ENCODE peak calls at places on chromosome 19, in four cellular contexts. I is CD8-positive, alpha-beta memory T cell; N is heart left ventricle; P is adrenal gland. H is an unnamed sample. For H3K4me1, the result is how much of the 10 kb centered on the place peaks cover.

GRCh38 chr19:51644636-51645271 is 1.9 kb downstream of the SIGLEC14 start:
- DNase-seq in N (no peak), P (no peak), I (no peak), H (no peak)

GRCh38 chr19:20278342-20278741 is 111.3 kb downstream of the ZNF486 start:
- DNase-seq in N (no peak), I (no peak), P (no peak), H (no peak)

GRCh38 chr19:2887391-2887914 is 13.3 kb upstream of the ZNF57 start:
- DNase-seq in I (no peak), P (no peak), N (no peak), H (peak)

GRCh38 chr19:20558011-20558410 is 7.6 kb downstream of the ZNF737 start:
- DNase-seq in I (no peak), P (peak), N (no peak), H (no peak)

GRCh38 chr19:14004619-14005380 is 1.3 kb downstream of the RFX1 start:
- DNase-seq in I (no peak), P (peak), N (peak), H (peak)

GRCh38 chr19:44738603-44739585 is 9.6 kb upstream of the BCL3 start:
- DNase-seq in N (no peak), P (peak), I (no peak), H (no peak)

GRCh38 chr19:49741210-49741844 is 21.8 kb downstream of the TSKS start:
- DNase-seq in I (no peak), P (no peak), N (no peak), H (no peak)

GRCh38 chr19:33301900-33302174 is 497 bp downstream of the CEBPA start:
- DNase-seq in P (no peak), I (no peak), N (no peak), H (no peak)

GRCh38 chr19:45069056-45069455 is 7.2 kb downstream of the ZNF296 start:
- DNase-seq in N (no peak), I (no peak), P (peak), H (no peak)

GRCh38 chr19:35779033-35779432 is 3.7 kb downstream of the ARHGAP33 start:
- DNase-seq in N (no peak), I (no peak), P (no peak), H (no peak)

GRCh38 chr19:28377077-28377476 is 835.9 kb downstream of the UQCRFS1 start:
- DNase-seq in N (no peak), P (no peak), I (no peak), H (no peak)

GRCh38 chr19:51702754-51703654 is 9.9 kb downstream of the SPACA6 start:
- DNase-seq in I (no peak), P (peak), N (no peak), H (peak)

GRCh38 chr19:16463991-16464575 is 7.7 kb downstream of the EPS15L1 start:
- DNase-seq in P (peak), I (no peak), N (no peak), H (no peak)

GRCh38 chr19:39410620-39411005 is 1.9 kb upstream of the PLEKHG2 start:
- DNase-seq in I (no peak), N (no peak), P (no peak), H (no peak)

GRCh38 chr19:10866495-10866894 is 4.9 kb upstream of the CARM1 start:
- DNase-seq in P (no peak), I (no peak), N (no peak), H (no peak)

GRCh38 chr19:46748325-46749109 is 2.3 kb upstream of the STRN4 start:
- DNase-seq in N (peak), I (peak), P (peak), H (peak)

GRCh38 chr19:54109651-54110050 is 5.8 kb downstream of the TFPT start:
- DNase-seq in N (no peak), P (no peak), I (no peak), H (no peak)

DNA sequence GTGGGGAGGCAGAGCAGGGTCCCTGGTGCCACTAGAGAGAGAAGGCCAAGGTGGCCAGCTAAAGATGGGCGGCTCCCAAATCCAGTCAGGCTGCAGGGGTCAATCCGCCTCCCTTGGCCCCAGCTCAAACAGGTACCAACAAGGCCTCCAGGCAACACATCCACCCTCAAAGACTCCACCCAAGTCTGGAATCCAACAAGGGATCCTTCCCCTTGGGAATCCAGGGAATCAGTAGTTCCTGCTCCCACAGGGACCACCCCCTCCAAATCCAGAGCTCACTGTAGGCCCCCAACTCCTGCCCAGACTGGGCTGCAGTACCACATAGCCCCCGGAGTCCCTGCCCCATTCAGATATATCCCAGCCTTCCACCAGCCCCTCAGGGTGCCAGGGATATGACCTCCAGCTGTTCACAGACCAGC is 3.3 kb downstream of the ERF start:
- DNase-seq in I (no peak), N (no peak), P (no peak), H (no peak)
- H3K4me1 ChIP-seq in I (under half), N (under half), P (half or more), H (half or more)

DNA sequence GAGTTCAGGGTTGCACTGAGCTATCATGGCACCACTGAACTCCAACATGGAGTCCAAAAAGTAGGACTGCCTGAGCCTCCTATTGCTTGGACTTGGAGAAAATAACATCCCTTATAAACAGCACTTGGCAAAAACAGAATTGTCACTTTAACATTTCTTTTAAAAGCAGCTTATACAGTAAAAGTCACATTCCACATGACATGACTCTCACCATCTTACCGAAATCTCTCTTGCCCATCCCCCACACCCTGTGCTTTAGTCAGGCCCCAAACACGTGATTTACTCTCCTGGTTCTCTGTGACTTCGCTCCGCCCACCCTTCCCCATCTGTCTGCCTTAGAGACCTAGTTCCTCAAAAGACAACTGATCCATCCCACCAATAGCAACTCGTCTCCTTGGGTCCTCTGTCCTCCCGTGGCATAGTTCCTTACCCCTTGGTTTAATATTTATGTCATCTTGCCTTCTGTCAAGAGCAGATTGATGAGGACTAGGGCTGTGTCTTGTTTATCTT is 4.6 kb downstream of the SAFB start:
- DNase-seq in I (no peak), N (peak), P (peak), H (peak)
- H3K27ac ChIP-seq in I (peak), N (peak), P (no peak), H (peak)

DNA sequence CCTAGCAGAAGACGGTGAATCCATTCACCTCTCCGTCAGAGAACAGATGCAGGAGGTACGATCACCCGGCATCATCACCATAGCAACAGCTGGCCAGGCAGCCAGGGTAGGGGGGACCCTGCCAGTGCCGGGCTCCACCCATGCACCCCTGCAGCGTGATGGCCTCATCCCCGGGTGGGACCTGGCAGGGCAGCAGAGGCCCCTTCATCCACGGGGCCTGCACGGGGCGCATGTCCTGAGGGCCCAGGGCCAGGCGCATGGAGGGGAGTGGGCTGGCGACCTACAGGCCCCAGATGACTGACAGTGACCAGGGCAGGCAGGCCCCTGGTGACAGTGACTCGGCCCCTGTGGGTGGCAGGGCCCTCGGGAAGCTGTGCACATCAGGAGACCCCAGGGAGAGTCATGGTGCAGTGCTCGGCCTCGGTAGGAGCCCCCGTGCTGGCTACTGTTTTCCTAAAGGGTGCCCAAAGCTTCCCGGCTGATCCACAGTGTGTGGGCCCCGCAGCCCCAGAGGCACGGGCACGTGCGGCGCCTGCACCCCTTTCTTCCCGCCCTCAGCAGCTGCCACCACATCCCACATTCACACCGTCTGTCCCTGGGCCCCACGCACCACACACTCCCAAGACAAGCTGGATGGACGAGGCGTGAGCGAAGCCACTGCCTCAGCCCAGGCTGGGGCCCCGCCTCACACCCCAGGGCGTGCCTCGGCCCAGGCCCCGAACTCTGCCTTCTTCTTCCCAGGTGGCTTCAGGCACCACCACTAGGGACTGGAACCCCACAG is 4.8 kb downstream of the RNF126 start:
- DNase-seq in P (no peak), N (no peak), I (no peak), H (no peak)
- H3K4me1 ChIP-seq in P (half or more), N (under half), I (half or more), H (half or more)

GRCh38 chr19:17491287-17491686 is 20.2 kb upstream of the PGLS start:
- DNase-seq in N (no peak), P (no peak), I (no peak), H (no peak)

GRCh38 chr19:17487240-17488121 is 17.2 kb downstream of the SLC27A1 start:
- DNase-seq in I (no peak), N (no peak), P (no peak), H (no peak)

GRCh38 chr19:17488593-17489391 is 18.5 kb downstream of the SLC27A1 start:
- DNase-seq in N (no peak), I (peak), P (peak), H (no peak)

GRCh38 chr19:17490411-17490810 is 20.1 kb downstream of the SLC27A1 start:
- DNase-seq in P (no peak), I (no peak), N (no peak), H (no peak)

GRCh38 chr19:17489392-17490030 is 19.2 kb downstream of the SLC27A1 start:
- DNase-seq in N (no peak), I (no peak), P (no peak), H (no peak)
- H3K27ac ChIP-seq in N (no peak), I (peak), P (no peak), H (no peak)